ENCODE peak calls at places on chromosomes 11 and 22, in four cellular contexts. One of them, this sample, is unnamed.

GRCh38 chr11:28169816-28170215 is 61.6 kb downstream of the METTL15 start:
- DNase-seq in neuronal stem cell: no peak
- DNase-seq in H1: no peak
- DNase-seq in H9: no peak
- DNase-seq in this sample: peak; percentile 18

GRCh38 chr11:61888043-61888442 is 3.3 kb downstream of the FADS3 start:
- DNase-seq in H9: no peak
- DNase-seq in H1: no peak
- DNase-seq in neuronal stem cell: no peak
- DNase-seq in this sample: peak; percentile 90

GRCh38 chr11:77345621-77346020 is 44.1 kb upstream of the GDPD4 start:
- DNase-seq in neuronal stem cell: no peak
- DNase-seq in H1: no peak
- DNase-seq in H9: no peak
- DNase-seq in this sample: peak; percentile 11

GRCh38 chr11:60921777-60922335 is 2.4 kb upstream of the TMEM132A start:
- DNase-seq in H9: no peak
- DNase-seq in neuronal stem cell: no peak
- DNase-seq in H1: no peak
- DNase-seq in this sample: no peak

GRCh38 chr11:71279916-71280645 is 27.7 kb upstream of the SHANK2 start:
- DNase-seq in H1: no peak
- DNase-seq in neuronal stem cell: no peak
- DNase-seq in H9: peak; percentile 40
- DNase-seq in this sample: no peak

GRCh38 chr22:16917144-16918003 is 90.6 kb downstream of the GAB4 start:
- DNase-seq in H1: no peak
- DNase-seq in H9: peak; percentile 74
- DNase-seq in neuronal stem cell: peak; percentile 49
- DNase-seq in this sample: no peak

GRCh38 chr22:40641269-40641668 is 4.8 kb upstream of the MRTFA start:
- DNase-seq in H9: no peak
- DNase-seq in neuronal stem cell: no peak
- DNase-seq in H1: no peak
- DNase-seq in this sample: no peak

GRCh38 chr22:47872761-47873535 is 1110.5 kb downstream of the TBC1D22A start:
- DNase-seq in H9: no peak
- DNase-seq in H1: no peak
- DNase-seq in neuronal stem cell: no peak
- DNase-seq in this sample: no peak

GRCh38 chr22:32804036-32804435 is 2.5 kb downstream of the TIMP3 start:
- DNase-seq in H9: no peak
- DNase-seq in H1: no peak
- DNase-seq in neuronal stem cell: no peak
- DNase-seq in this sample: no peak

DNA sequence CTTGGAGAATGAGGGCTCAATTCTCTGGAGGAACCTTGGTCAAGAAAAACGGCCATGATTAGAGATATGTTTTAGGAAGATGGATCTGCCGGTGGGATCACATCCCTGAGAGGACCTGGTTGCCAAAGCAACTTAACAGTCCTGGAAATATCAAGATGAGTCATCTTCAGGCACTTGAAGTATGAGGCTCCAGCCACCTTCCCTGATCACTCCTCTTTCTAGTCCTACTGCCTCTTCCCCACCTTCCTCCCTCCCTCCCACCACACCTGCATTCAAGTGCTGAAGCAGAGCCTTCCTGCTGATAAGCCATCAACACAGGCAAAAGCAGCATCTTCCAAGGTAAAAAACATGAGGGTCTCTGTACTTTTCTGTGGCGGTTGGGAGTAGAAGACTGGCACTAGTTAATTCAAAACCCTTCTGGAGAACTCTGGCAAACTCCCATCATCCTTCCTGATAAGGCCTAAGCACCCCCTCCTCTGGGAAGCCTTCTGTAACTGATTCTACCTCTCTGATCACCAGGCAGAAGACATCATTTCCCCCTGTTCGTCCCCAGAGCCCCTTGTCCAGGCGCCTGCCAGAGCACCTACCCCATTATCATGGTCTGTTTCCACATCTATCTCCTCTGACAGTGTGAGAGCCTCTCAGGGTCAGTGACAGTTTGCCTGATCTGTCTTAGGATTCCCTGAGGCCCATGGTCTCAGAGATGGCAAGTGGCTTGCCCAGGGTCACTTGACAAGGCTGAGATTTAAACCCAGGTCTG is 79.8 kb downstream of the CLPB start:
- DNase-seq in H9: peak; percentile 59
- DNase-seq in H1: no peak
- DNase-seq in neuronal stem cell: no peak
- DNase-seq in this sample: no peak
- H2BK12ac ChIP-seq in H9: no peak overlapping the region
- H2BK12ac ChIP-seq in H1: no peak overlapping the region
- H2BK12ac ChIP-seq in neuronal stem cell: no peak overlapping the region
- H2BK12ac ChIP-seq in this sample: no peak overlapping the region

GRCh38 chr11:118398797-118399564 is 2.4 kb upstream of the ATP5MG start:
- DNase-seq in neuronal stem cell: no peak
- DNase-seq in H1: no peak
- DNase-seq in H9: no peak
- DNase-seq in this sample: peak; percentile 3

GRCh38 chr11:118401151-118401879 is at the start of gene ATP5MG:
- DNase-seq in H9: peak; percentile 88
- DNase-seq in neuronal stem cell: peak; percentile 82
- DNase-seq in H1: peak; percentile 72
- DNase-seq in this sample: peak; percentile 90

GRCh38 chr11:118401880-118402590 is 629 bp downstream of the ATP5MG start:
- DNase-seq in neuronal stem cell: peak; percentile 17
- DNase-seq in H1: no peak
- DNase-seq in H9: no peak
- DNase-seq in this sample: peak; percentile 89

GRCh38 chr11:118396097-118396501 is 5.3 kb upstream of the ATP5MG start:
- DNase-seq in neuronal stem cell: no peak
- DNase-seq in H9: no peak
- DNase-seq in H1: no peak
- DNase-seq in this sample: no peak

GRCh38 chr11:118397448-118397847 is 4.0 kb upstream of the ATP5MG start:
- DNase-seq in H1: no peak
- DNase-seq in neuronal stem cell: no peak
- DNase-seq in H9: no peak
- DNase-seq in this sample: no peak
- H2BK12ac ChIP-seq in H1: no peak overlapping the region
- H2BK12ac ChIP-seq in neuronal stem cell: no peak overlapping the region
- H2BK12ac ChIP-seq in H9: no peak overlapping the region
- H2BK12ac ChIP-seq in this sample: no peak overlapping the region

GRCh38 chr11:115676206-115676605 is 172.0 kb upstream of the CADM1 start:
- DNase-seq in neuronal stem cell: no peak
- DNase-seq in H1: no peak
- DNase-seq in H9: peak; percentile 43
- DNase-seq in this sample: no peak
- H2BK12ac ChIP-seq in neuronal stem cell: no peak overlapping the region
- H2BK12ac ChIP-seq in H1: no peak overlapping the region
- H2BK12ac ChIP-seq in H9: no peak overlapping the region
- H2BK12ac ChIP-seq in this sample: peak overlapping the region; percentile 87

DNA sequence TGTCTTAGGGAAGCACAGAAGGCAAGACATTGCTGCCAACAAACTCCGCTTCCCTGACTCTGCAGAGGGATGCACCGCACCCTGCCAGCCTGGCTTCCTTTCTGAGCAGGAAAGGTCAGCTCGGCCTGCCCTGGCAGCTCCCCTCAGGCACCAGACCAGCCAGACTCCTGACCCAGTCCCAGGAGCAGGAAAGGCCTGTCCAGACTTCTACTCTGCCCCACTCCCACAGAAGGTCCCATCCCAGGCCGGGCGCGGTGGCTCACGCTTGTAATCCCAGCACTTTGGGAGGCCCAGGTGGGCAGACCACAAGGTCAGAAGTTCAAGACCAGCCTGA is 17.7 kb downstream of the ARRB1 start:
- DNase-seq in H9: no peak
- DNase-seq in neuronal stem cell: no peak
- DNase-seq in H1: no peak
- DNase-seq in this sample: no peak
- H2BK12ac ChIP-seq in H9: no peak overlapping the region
- H2BK12ac ChIP-seq in neuronal stem cell: no peak overlapping the region
- H2BK12ac ChIP-seq in H1: peak overlapping the region; percentile 90
- H2BK12ac ChIP-seq in this sample: peak overlapping the region; percentile 96